ENCODE peak calls at places on chromosomes 5 and 9, in nine cellular contexts. One of them, this sample, is unnamed.

GRCh38 chr5:78499485-78499884 is 139.1 kb downstream of the SCAMP1 start:
- DNase-seq in prostate gland: no peak
- DNase-seq in fibroblast of pulmonary artery: no peak
- DNase-seq in retinal pigment epithelial cell: no peak
- DNase-seq in heart left ventricle: no peak
- DNase-seq in SK-N-SH: no peak
- DNase-seq in pancreas: no peak
- DNase-seq in fibroblast of the aortic adventitia: no peak
- DNase-seq in cardiac muscle cell: no peak
- DNase-seq in this sample: no peak

GRCh38 chr9:101514056-101514455 is 19.6 kb upstream of the RNF20 start:
- DNase-seq in heart left ventricle: no peak
- DNase-seq in prostate gland: no peak
- DNase-seq in retinal pigment epithelial cell: no peak
- DNase-seq in fibroblast of the aortic adventitia: peak
- DNase-seq in fibroblast of pulmonary artery: peak
- DNase-seq in pancreas: no peak
- DNase-seq in cardiac muscle cell: no peak
- DNase-seq in SK-N-SH: no peak
- DNase-seq in this sample: peak

GRCh38 chr9:26685857-26686256 is 206.7 kb downstream of the CAAP1 start:
- DNase-seq in prostate gland: no peak
- DNase-seq in fibroblast of the aortic adventitia: no peak
- DNase-seq in retinal pigment epithelial cell: no peak
- DNase-seq in pancreas: no peak
- DNase-seq in SK-N-SH: no peak
- DNase-seq in fibroblast of pulmonary artery: peak
- DNase-seq in cardiac muscle cell: no peak
- DNase-seq in heart left ventricle: no peak
- DNase-seq in this sample: peak

GRCh38 chr5:180212363-180213255 is 3.6 kb upstream of the RASGEF1C start:
- DNase-seq in fibroblast of pulmonary artery: peak
- DNase-seq in prostate gland: peak
- DNase-seq in fibroblast of the aortic adventitia: peak
- DNase-seq in SK-N-SH: peak
- DNase-seq in retinal pigment epithelial cell: peak
- DNase-seq in cardiac muscle cell: no peak
- DNase-seq in heart left ventricle: no peak
- DNase-seq in pancreas: peak
- DNase-seq in this sample: no peak

GRCh38 chr5:82105457-82105856 is 133.6 kb downstream of the ATG10 start:
- DNase-seq in SK-N-SH: no peak
- DNase-seq in cardiac muscle cell: no peak
- DNase-seq in prostate gland: no peak
- DNase-seq in pancreas: no peak
- DNase-seq in fibroblast of pulmonary artery: peak
- DNase-seq in heart left ventricle: no peak
- DNase-seq in retinal pigment epithelial cell: no peak
- DNase-seq in fibroblast of the aortic adventitia: peak
- DNase-seq in this sample: no peak

GRCh38 chr5:165795073-165795472 is 2289.7 kb downstream of the MAT2B start:
- DNase-seq in prostate gland: no peak
- DNase-seq in SK-N-SH: no peak
- DNase-seq in heart left ventricle: no peak
- DNase-seq in cardiac muscle cell: no peak
- DNase-seq in retinal pigment epithelial cell: no peak
- DNase-seq in pancreas: no peak
- DNase-seq in fibroblast of the aortic adventitia: no peak
- DNase-seq in fibroblast of pulmonary artery: no peak
- DNase-seq in this sample: no peak

GRCh38 chr9:112439825-112440224 is 46.8 kb upstream of the KIAA1958 start:
- DNase-seq in heart left ventricle: no peak
- DNase-seq in retinal pigment epithelial cell: no peak
- DNase-seq in prostate gland: no peak
- DNase-seq in pancreas: no peak
- DNase-seq in SK-N-SH: no peak
- DNase-seq in fibroblast of the aortic adventitia: no peak
- DNase-seq in fibroblast of pulmonary artery: no peak
- DNase-seq in cardiac muscle cell: no peak
- DNase-seq in this sample: no peak

GRCh38 chr5:493251-493701 is 31.0 kb downstream of the SLC9A3 start:
- DNase-seq in fibroblast of pulmonary artery: no peak
- DNase-seq in cardiac muscle cell: no peak
- DNase-seq in retinal pigment epithelial cell: no peak
- DNase-seq in pancreas: peak
- DNase-seq in prostate gland: no peak
- DNase-seq in heart left ventricle: no peak
- DNase-seq in fibroblast of the aortic adventitia: no peak
- DNase-seq in SK-N-SH: no peak
- DNase-seq in this sample: no peak

GRCh38 chr5:134142088-134142487 is 27.6 kb downstream of the TCF7 start:
- DNase-seq in pancreas: peak
- DNase-seq in fibroblast of the aortic adventitia: no peak
- DNase-seq in retinal pigment epithelial cell: no peak
- DNase-seq in SK-N-SH: no peak
- DNase-seq in cardiac muscle cell: no peak
- DNase-seq in fibroblast of pulmonary artery: no peak
- DNase-seq in heart left ventricle: no peak
- DNase-seq in prostate gland: no peak
- DNase-seq in this sample: no peak

GRCh38 chr5:134139377-134139851 is 24.9 kb downstream of the TCF7 start:
- DNase-seq in SK-N-SH: no peak
- DNase-seq in cardiac muscle cell: no peak
- DNase-seq in fibroblast of pulmonary artery: no peak
- DNase-seq in prostate gland: no peak
- DNase-seq in fibroblast of the aortic adventitia: no peak
- DNase-seq in retinal pigment epithelial cell: no peak
- DNase-seq in pancreas: peak
- DNase-seq in heart left ventricle: no peak
- DNase-seq in this sample: no peak

GRCh38 chr5:134139891-134140469 is 25.5 kb downstream of the TCF7 start:
- DNase-seq in fibroblast of the aortic adventitia: no peak
- DNase-seq in cardiac muscle cell: no peak
- DNase-seq in pancreas: peak
- DNase-seq in heart left ventricle: no peak
- DNase-seq in prostate gland: no peak
- DNase-seq in SK-N-SH: no peak
- DNase-seq in retinal pigment epithelial cell: no peak
- DNase-seq in fibroblast of pulmonary artery: no peak
- DNase-seq in this sample: no peak

GRCh38 chr5:134141346-134142050 is 27.0 kb downstream of the TCF7 start:
- DNase-seq in heart left ventricle: no peak
- DNase-seq in retinal pigment epithelial cell: no peak
- DNase-seq in cardiac muscle cell: no peak
- DNase-seq in fibroblast of the aortic adventitia: no peak
- DNase-seq in SK-N-SH: no peak
- DNase-seq in fibroblast of pulmonary artery: no peak
- DNase-seq in prostate gland: no peak
- DNase-seq in pancreas: peak
- DNase-seq in this sample: no peak

GRCh38 chr5:134140530-134141201 is 26.2 kb downstream of the TCF7 start:
- DNase-seq in cardiac muscle cell: peak
- DNase-seq in heart left ventricle: peak
- DNase-seq in pancreas: peak
- DNase-seq in prostate gland: peak
- DNase-seq in SK-N-SH: peak
- DNase-seq in fibroblast of pulmonary artery: peak
- DNase-seq in fibroblast of the aortic adventitia: peak
- DNase-seq in retinal pigment epithelial cell: no peak
- DNase-seq in this sample: no peak
- TF ChIP-seq CTCF in cardiac muscle cell: peak
- TF ChIP-seq CTCF in heart left ventricle: peak
- TF ChIP-seq CTCF in pancreas: peak
- TF ChIP-seq CTCF in prostate gland: peak
- TF ChIP-seq CTCF in SK-N-SH: peak
- TF ChIP-seq CTCF in fibroblast of pulmonary artery: peak
- TF ChIP-seq CTCF in fibroblast of the aortic adventitia: peak
- TF ChIP-seq CTCF in retinal pigment epithelial cell: peak
- TF ChIP-seq CTCF in this sample: peak

DNA sequence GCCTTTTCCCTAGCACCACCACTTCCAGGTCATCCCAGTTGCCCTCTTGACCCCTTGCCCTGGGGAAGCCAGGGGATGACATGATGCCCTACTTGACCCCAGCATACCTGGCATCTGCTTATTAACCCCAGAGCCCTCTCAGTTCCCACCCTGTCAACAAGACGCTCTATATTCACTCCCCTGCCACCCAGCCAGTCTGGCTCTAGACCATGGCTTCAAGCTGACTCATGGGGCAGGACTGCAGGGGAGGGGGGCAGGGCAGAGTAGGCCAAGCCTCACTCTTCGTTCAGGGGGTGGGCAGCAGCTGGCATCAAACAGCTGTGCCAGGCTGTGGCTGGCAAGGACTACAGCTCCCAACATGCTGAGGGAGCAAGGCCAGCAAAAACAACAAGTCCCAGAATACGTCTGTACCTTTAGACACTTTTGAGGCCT is 5.3 kb downstream of the ATOSB start:
- DNase-seq in prostate gland: no peak
- DNase-seq in fibroblast of the aortic adventitia: peak
- DNase-seq in pancreas: no peak
- DNase-seq in fibroblast of pulmonary artery: peak
- DNase-seq in cardiac muscle cell: no peak
- DNase-seq in SK-N-SH: no peak
- DNase-seq in heart left ventricle: no peak
- DNase-seq in retinal pigment epithelial cell: peak
- DNase-seq in this sample: no peak
- H3K4me3 ChIP-seq in prostate gland: peak
- H3K4me3 ChIP-seq in fibroblast of the aortic adventitia: peak
- H3K4me3 ChIP-seq in pancreas: no peak
- H3K4me3 ChIP-seq in fibroblast of pulmonary artery: peak
- H3K4me3 ChIP-seq in cardiac muscle cell: no peak
- H3K4me3 ChIP-seq in SK-N-SH: peak
- H3K4me3 ChIP-seq in heart left ventricle: peak
- H3K4me3 ChIP-seq in retinal pigment epithelial cell: peak
- H3K4me3 ChIP-seq in this sample: peak

GRCh38 chr9:130895038-130895437 is 1.6 kb downstream of the QRFP start:
- DNase-seq in fibroblast of the aortic adventitia: no peak
- DNase-seq in prostate gland: no peak
- DNase-seq in pancreas: peak
- DNase-seq in cardiac muscle cell: no peak
- DNase-seq in heart left ventricle: no peak
- DNase-seq in fibroblast of pulmonary artery: no peak
- DNase-seq in retinal pigment epithelial cell: no peak
- DNase-seq in SK-N-SH: peak
- DNase-seq in this sample: no peak

GRCh38 chr9:130891699-130892502 is 4.7 kb downstream of the QRFP start:
- DNase-seq in pancreas: no peak
- DNase-seq in SK-N-SH: peak
- DNase-seq in fibroblast of pulmonary artery: no peak
- DNase-seq in fibroblast of the aortic adventitia: no peak
- DNase-seq in heart left ventricle: no peak
- DNase-seq in prostate gland: no peak
- DNase-seq in retinal pigment epithelial cell: no peak
- DNase-seq in cardiac muscle cell: no peak
- DNase-seq in this sample: no peak

GRCh38 chr9:130894546-130894945 is 2.1 kb downstream of the QRFP start:
- DNase-seq in fibroblast of the aortic adventitia: peak
- DNase-seq in SK-N-SH: peak
- DNase-seq in prostate gland: no peak
- DNase-seq in pancreas: peak
- DNase-seq in cardiac muscle cell: no peak
- DNase-seq in heart left ventricle: no peak
- DNase-seq in fibroblast of pulmonary artery: no peak
- DNase-seq in retinal pigment epithelial cell: no peak
- DNase-seq in this sample: no peak

GRCh38 chr9:130892503-130893249 is 3.9 kb downstream of the QRFP start:
- DNase-seq in fibroblast of pulmonary artery: no peak
- DNase-seq in pancreas: no peak
- DNase-seq in heart left ventricle: no peak
- DNase-seq in cardiac muscle cell: no peak
- DNase-seq in fibroblast of the aortic adventitia: no peak
- DNase-seq in retinal pigment epithelial cell: no peak
- DNase-seq in prostate gland: no peak
- DNase-seq in SK-N-SH: no peak
- DNase-seq in this sample: no peak

GRCh38 chr9:130893250-130894101 is 3.1 kb downstream of the QRFP start:
- DNase-seq in prostate gland: peak
- DNase-seq in cardiac muscle cell: no peak
- DNase-seq in fibroblast of the aortic adventitia: no peak
- DNase-seq in pancreas: peak
- DNase-seq in retinal pigment epithelial cell: no peak
- DNase-seq in fibroblast of pulmonary artery: no peak
- DNase-seq in SK-N-SH: peak
- DNase-seq in heart left ventricle: peak
- DNase-seq in this sample: no peak
- TF ChIP-seq CTCF in prostate gland: peak
- TF ChIP-seq CTCF in cardiac muscle cell: no peak
- TF ChIP-seq CTCF in fibroblast of the aortic adventitia: no peak
- TF ChIP-seq CTCF in pancreas: no peak
- TF ChIP-seq CTCF in retinal pigment epithelial cell: peak
- TF ChIP-seq CTCF in fibroblast of pulmonary artery: peak
- TF ChIP-seq CTCF in SK-N-SH: peak
- TF ChIP-seq CTCF in heart left ventricle: peak
- TF ChIP-seq CTCF in this sample: peak

DNA sequence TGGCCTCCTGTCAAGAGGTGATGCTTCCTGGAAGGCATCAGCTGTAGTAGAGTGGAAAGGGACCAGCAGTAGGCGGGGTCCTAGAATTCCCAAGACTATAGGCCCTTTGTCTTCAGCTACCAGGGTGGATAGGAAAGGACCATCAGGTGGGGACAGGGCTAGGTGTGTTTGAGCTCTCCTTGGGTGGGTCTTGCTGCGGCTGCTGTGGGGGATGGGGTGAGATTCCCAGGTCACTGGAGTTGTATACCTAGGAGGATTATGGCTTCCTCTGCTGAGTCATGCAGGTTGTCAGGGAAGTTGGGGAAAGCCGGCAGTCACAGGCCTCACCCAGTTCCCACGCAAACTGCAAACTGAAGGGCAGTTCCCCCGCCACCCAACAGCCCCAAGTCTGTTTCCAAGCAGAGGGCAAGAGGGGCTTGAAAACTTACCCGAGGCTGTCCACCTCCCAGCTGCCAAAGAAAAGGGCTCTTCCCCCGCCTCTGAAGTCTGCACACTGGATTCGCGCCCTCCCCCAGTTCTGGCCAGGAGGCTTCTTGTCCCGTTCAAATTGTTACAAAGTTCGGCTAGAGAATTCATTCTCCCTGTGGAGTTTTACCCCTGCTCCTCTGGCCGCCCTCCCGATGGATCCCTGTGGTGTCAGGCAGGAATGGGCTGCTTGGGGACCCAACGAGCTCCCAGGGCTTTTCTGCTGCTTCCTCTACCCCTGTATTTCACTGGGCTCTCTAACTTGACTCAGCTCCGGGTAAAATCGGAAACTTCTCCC is 23.0 kb upstream of the ECM2 start:
- DNase-seq in fibroblast of pulmonary artery: no peak
- DNase-seq in retinal pigment epithelial cell: no peak
- DNase-seq in SK-N-SH: no peak
- DNase-seq in fibroblast of the aortic adventitia: no peak
- DNase-seq in pancreas: no peak
- DNase-seq in heart left ventricle: no peak
- DNase-seq in cardiac muscle cell: no peak
- DNase-seq in prostate gland: no peak
- DNase-seq in this sample: no peak
- H3K4me3 ChIP-seq in fibroblast of pulmonary artery: no peak
- H3K4me3 ChIP-seq in retinal pigment epithelial cell: no peak
- H3K4me3 ChIP-seq in SK-N-SH: no peak
- H3K4me3 ChIP-seq in fibroblast of the aortic adventitia: no peak
- H3K4me3 ChIP-seq in pancreas: no peak
- H3K4me3 ChIP-seq in heart left ventricle: no peak
- H3K4me3 ChIP-seq in cardiac muscle cell: no peak
- H3K4me3 ChIP-seq in prostate gland: no peak
- H3K4me3 ChIP-seq in this sample: no peak

GRCh38 chr9:2597483-2597882 is 24.1 kb upstream of the VLDLR start:
- DNase-seq in heart left ventricle: no peak
- DNase-seq in fibroblast of the aortic adventitia: peak
- DNase-seq in fibroblast of pulmonary artery: peak
- DNase-seq in prostate gland: no peak
- DNase-seq in retinal pigment epithelial cell: no peak
- DNase-seq in SK-N-SH: no peak
- DNase-seq in pancreas: no peak
- DNase-seq in cardiac muscle cell: no peak
- DNase-seq in this sample: no peak
- TF ChIP-seq CTCF in heart left ventricle: no peak
- TF ChIP-seq CTCF in fibroblast of the aortic adventitia: no peak
- TF ChIP-seq CTCF in fibroblast of pulmonary artery: no peak
- TF ChIP-seq CTCF in prostate gland: no peak
- TF ChIP-seq CTCF in retinal pigment epithelial cell: no peak
- TF ChIP-seq CTCF in SK-N-SH: no peak
- TF ChIP-seq CTCF in pancreas: no peak
- TF ChIP-seq CTCF in cardiac muscle cell: peak
- TF ChIP-seq CTCF in this sample: no peak